ENCODE peak calls at places on chromosomes 16 and 17, in six cellular contexts. One of them, this sample, is unnamed.

GRCh38 chr16:15672514-15673167 is 22.6 kb downstream of the NDE1 start:
- DNase-seq in HAP-1: peak
- DNase-seq in CD8-positive, alpha-beta T cell: peak
- DNase-seq in cardiac fibroblast: peak
- DNase-seq in mesendoderm: peak
- DNase-seq in CD4-positive, alpha-beta T cell: peak
- DNase-seq in this sample: peak

GRCh38 chr17:1724351-1724868 is at the start of gene WDR81:
- DNase-seq in cardiac fibroblast: peak
- DNase-seq in CD4-positive, alpha-beta T cell: peak
- DNase-seq in mesendoderm: peak
- DNase-seq in CD8-positive, alpha-beta T cell: peak
- DNase-seq in HAP-1: peak
- DNase-seq in this sample: peak

GRCh38 chr17:62981933-62982332 is 15.9 kb downstream of the TANC2 start:
- DNase-seq in CD4-positive, alpha-beta T cell: no peak
- DNase-seq in HAP-1: no peak
- DNase-seq in cardiac fibroblast: peak
- DNase-seq in mesendoderm: peak
- DNase-seq in CD8-positive, alpha-beta T cell: no peak
- DNase-seq in this sample: no peak

GRCh38 chr17:63680700-63681099 is 19.2 kb downstream of the LIMD2 start:
- DNase-seq in mesendoderm: no peak
- DNase-seq in CD4-positive, alpha-beta T cell: no peak
- DNase-seq in CD8-positive, alpha-beta T cell: no peak
- DNase-seq in HAP-1: no peak
- DNase-seq in cardiac fibroblast: no peak
- DNase-seq in this sample: no peak

GRCh38 chr17:32310927-32311568 is 30.9 kb downstream of the C17orf75 start:
- DNase-seq in CD4-positive, alpha-beta T cell: no peak
- DNase-seq in cardiac fibroblast: peak
- DNase-seq in mesendoderm: no peak
- DNase-seq in CD8-positive, alpha-beta T cell: no peak
- DNase-seq in HAP-1: no peak
- DNase-seq in this sample: peak

GRCh38 chr16:89094252-89094901 is 725 bp downstream of the ACSF3 start:
- DNase-seq in CD8-positive, alpha-beta T cell: no peak
- DNase-seq in HAP-1: peak
- DNase-seq in CD4-positive, alpha-beta T cell: no peak
- DNase-seq in mesendoderm: peak
- DNase-seq in cardiac fibroblast: peak
- DNase-seq in this sample: peak

GRCh38 chr16:80197790-80198201 is 343.0 kb upstream of the DYNLRB2 start:
- DNase-seq in HAP-1: no peak
- DNase-seq in CD8-positive, alpha-beta T cell: no peak
- DNase-seq in mesendoderm: no peak
- DNase-seq in cardiac fibroblast: peak
- DNase-seq in CD4-positive, alpha-beta T cell: no peak
- DNase-seq in this sample: peak

GRCh38 chr17:67520282-67520906 is 143.3 kb downstream of the PITPNC1 start:
- DNase-seq in mesendoderm: no peak
- DNase-seq in HAP-1: no peak
- DNase-seq in CD4-positive, alpha-beta T cell: no peak
- DNase-seq in cardiac fibroblast: no peak
- DNase-seq in CD8-positive, alpha-beta T cell: no peak
- DNase-seq in this sample: peak

GRCh38 chr16:85461814-85462404 is 151.2 kb upstream of the GSE1 start:
- DNase-seq in CD8-positive, alpha-beta T cell: no peak
- DNase-seq in cardiac fibroblast: peak
- DNase-seq in CD4-positive, alpha-beta T cell: no peak
- DNase-seq in mesendoderm: peak
- DNase-seq in HAP-1: peak
- DNase-seq in this sample: no peak

GRCh38 chr16:49899991-49900690 is 44.2 kb upstream of the ZNF423 start:
- DNase-seq in CD8-positive, alpha-beta T cell: no peak
- DNase-seq in HAP-1: no peak
- DNase-seq in cardiac fibroblast: no peak
- DNase-seq in mesendoderm: no peak
- DNase-seq in CD4-positive, alpha-beta T cell: no peak
- DNase-seq in this sample: no peak

GRCh38 chr16:69112285-69113129 is 7.1 kb downstream of the HAS3 start:
- DNase-seq in CD8-positive, alpha-beta T cell: no peak
- DNase-seq in mesendoderm: peak
- DNase-seq in cardiac fibroblast: peak
- DNase-seq in CD4-positive, alpha-beta T cell: peak
- DNase-seq in HAP-1: peak
- DNase-seq in this sample: peak

GRCh38 chr16:74771656-74772315 is 2.8 kb downstream of the FA2H start:
- DNase-seq in HAP-1: no peak
- DNase-seq in CD4-positive, alpha-beta T cell: no peak
- DNase-seq in CD8-positive, alpha-beta T cell: no peak
- DNase-seq in cardiac fibroblast: no peak
- DNase-seq in mesendoderm: no peak
- DNase-seq in this sample: no peak

GRCh38 chr16:19879241-19879792 is 5.3 kb downstream of the GPRC5B start:
- DNase-seq in CD4-positive, alpha-beta T cell: no peak
- DNase-seq in HAP-1: peak
- DNase-seq in cardiac fibroblast: no peak
- DNase-seq in mesendoderm: peak
- DNase-seq in CD8-positive, alpha-beta T cell: no peak
- DNase-seq in this sample: peak

GRCh38 chr16:2983706-2984136 is 3.5 kb upstream of the PKMYT1 start:
- DNase-seq in mesendoderm: peak
- DNase-seq in CD8-positive, alpha-beta T cell: peak
- DNase-seq in CD4-positive, alpha-beta T cell: peak
- DNase-seq in HAP-1: peak
- DNase-seq in cardiac fibroblast: peak
- DNase-seq in this sample: peak

GRCh38 chr17:35170968-35171771 is 23.0 kb downstream of the SLC35G3 start:
- DNase-seq in HAP-1: no peak
- DNase-seq in cardiac fibroblast: peak
- DNase-seq in CD8-positive, alpha-beta T cell: no peak
- DNase-seq in mesendoderm: no peak
- DNase-seq in CD4-positive, alpha-beta T cell: no peak
- DNase-seq in this sample: peak

GRCh38 chr17:7982666-7983065 is 19.7 kb upstream of the GUCY2D start:
- DNase-seq in cardiac fibroblast: peak
- DNase-seq in mesendoderm: no peak
- DNase-seq in HAP-1: no peak
- DNase-seq in CD8-positive, alpha-beta T cell: no peak
- DNase-seq in CD4-positive, alpha-beta T cell: no peak
- DNase-seq in this sample: peak

GRCh38 chr16:81901483-81901882 is 109.8 kb downstream of the SDR42E1 start:
- DNase-seq in HAP-1: no peak
- DNase-seq in mesendoderm: no peak
- DNase-seq in CD8-positive, alpha-beta T cell: no peak
- DNase-seq in cardiac fibroblast: peak
- DNase-seq in CD4-positive, alpha-beta T cell: no peak
- DNase-seq in this sample: peak

This sample was measured in LHCN-M2.